ENCODE peak calls at places on chromosomes 12 and 14, in six cellular contexts. R, X, L, T, B and C are unnamed samples.

GRCh38 chr14:100691395-100692025 is 35.2 kb upstream of the DLK1 start:
- DNase-seq in X (no peak), T (no peak), B (peak), R (no peak), L (no peak), C (no peak)

GRCh38 chr12:989751-990278 is 1.2 kb upstream of the ERC1 start:
- DNase-seq in B (no peak), R (no peak), L (no peak), T (no peak), X (peak), C (peak)

GRCh38 chr12:106131671-106132070 is 7.1 kb downstream of the NUAK1 start:
- DNase-seq in R (no peak), B (no peak), T (no peak), X (no peak), L (no peak), C (peak)

GRCh38 chr12:18296201-18296908 is 35.0 kb downstream of the PIK3C2G start:
- DNase-seq in B (no peak), L (no peak), T (no peak), X (peak), R (no peak), C (peak)

GRCh38 chr12:9256341-9256740 is 48.1 kb upstream of the PZP start:
- DNase-seq in L (no peak), X (no peak), B (no peak), T (no peak), R (no peak), C (no peak)

GRCh38 chr14:101705733-101706508 is 55.6 kb upstream of the PPP2R5C start:
- DNase-seq in T (peak), R (peak), B (peak), X (peak), L (peak), C (no peak)

GRCh38 chr12:121719926-121720414 is 7.4 kb downstream of the TMEM120B start:
- DNase-seq in B (no peak), X (peak), R (no peak), T (no peak), L (no peak), C (peak)

GRCh38 chr14:104238424-104239184 is 100.2 kb downstream of the KIF26A start:
- DNase-seq in L (no peak), R (no peak), T (no peak), B (peak), X (no peak), C (no peak)

GRCh38 chr12:13250416-13250815 is 53.9 kb downstream of the EMP1 start:
- DNase-seq in T (no peak), B (no peak), L (no peak), R (no peak), X (peak), C (peak)

GRCh38 chr14:24368562-24369252 is 723 bp downstream of the NFATC4 start:
- DNase-seq in X (peak), T (no peak), L (no peak), R (peak), B (peak), C (peak)

GRCh38 chr14:94051115-94051514 is 25.0 kb downstream of the OTUB2 start:
- DNase-seq in L (no peak), B (peak), X (peak), R (no peak), T (no peak), C (peak)

GRCh38 chr12:18923721-18924120 is 185.8 kb downstream of the CAPZA3 start:
- DNase-seq in L (no peak), X (no peak), R (no peak), B (no peak), T (no peak), C (no peak)

GRCh38 chr12:52411806-52412205 is 5.7 kb upstream of the KRT82 start:
- DNase-seq in X (no peak), R (no peak), T (no peak), L (no peak), B (no peak), C (no peak)

GRCh38 chr12:63302941-63303536 is 152.0 kb upstream of the AVPR1A start:
- DNase-seq in T (no peak), R (no peak), X (no peak), L (no peak), B (no peak), C (no peak)

GRCh38 chr12:89064151-89064550 is 288.1 kb downstream of the DUSP6 start:
- DNase-seq in L (no peak), R (no peak), T (no peak), X (no peak), B (no peak), C (no peak)

GRCh38 chr14:75025082-75025481 is 22.4 kb downstream of the EIF2B2 start:
- DNase-seq in T (no peak), X (peak), L (no peak), B (no peak), R (no peak), C (peak)

GRCh38 chr14:85054178-85054577 is 475.8 kb upstream of the FLRT2 start:
- DNase-seq in B (no peak), T (no peak), X (no peak), L (no peak), R (no peak), C (no peak)

GRCh38 chr12:109193896-109194295 is 77.5 kb downstream of the ACACB start:
- DNase-seq in X (no peak), L (no peak), T (no peak), B (no peak), R (no peak), C (no peak)

GRCh38 chr14:75277796-75278421 is 719 bp upstream of the FOS start:
- DNase-seq in T (no peak), X (no peak), B (no peak), L (no peak), R (peak), C (no peak)

GRCh38 chr12:51926718-51927117 is 19.4 kb downstream of the ACVRL1 start:
- DNase-seq in R (peak), L (peak), B (no peak), X (no peak), T (no peak), C (no peak)

GRCh38 chr12:122499991-122500684 is 594 bp downstream of the ZCCHC8 start:
- DNase-seq in R (peak), X (peak), T (peak), L (no peak), B (peak), C (peak)

GRCh38 chr14:69571879-69572633 is 2.6 kb downstream of the CCDC177 start:
- DNase-seq in B (no peak), T (no peak), X (no peak), L (no peak), R (no peak), C (peak)

GRCh38 chr12:62562892-62563291 is 96.3 kb downstream of the MON2 start:
- DNase-seq in X (peak), L (no peak), B (no peak), T (no peak), R (no peak), C (peak)

GRCh38 chr12:39230086-39230485 is 212.8 kb downstream of the KIF21A start:
- DNase-seq in L (no peak), T (no peak), R (no peak), X (no peak), B (no peak), C (no peak)

GRCh38 chr14:73743431-73743931 is 29.3 kb upstream of the PNMA1 start:
- DNase-seq in L (no peak), B (peak), R (peak), T (peak), X (no peak), C (no peak)

GRCh38 chr12:110741795-110742717 is 635 bp downstream of the PPP1CC start:
- DNase-seq in X (peak), L (no peak), T (no peak), B (no peak), R (no peak), C (peak)

GRCh38 chr14:93923586-93923985 is 3.6 kb upstream of the FAM181A start:
- DNase-seq in L (no peak), R (no peak), B (no peak), X (no peak), T (no peak), C (no peak)

GRCh38 chr12:37547611-37548010 is 769.0 kb upstream of the ALG10B start:
- DNase-seq in X (no peak), L (no peak), B (no peak), T (no peak), R (no peak), C (no peak)

GRCh38 chr14:74583689-74584434 is 28.2 kb downstream of the LTBP2 start:
- DNase-seq in T (no peak), R (no peak), B (no peak), X (peak), L (no peak), C (peak)

GRCh38 chr14:30252800-30253425 is 306.0 kb upstream of the G2E3 start:
- DNase-seq in T (no peak), B (no peak), R (no peak), X (no peak), L (no peak), C (no peak)

GRCh38 chr12:41188058-41188840 is at the start of gene PDZRN4:
- DNase-seq in R (no peak), L (no peak), T (no peak), B (peak), X (no peak), C (peak)

GRCh38 chr14:69441948-69442347 is 42.6 kb upstream of the PLEKHD1 start:
- DNase-seq in X (no peak), L (no peak), T (no peak), R (no peak), B (no peak), C (peak)

GRCh38 chr12:91704446-91704845 is 441.2 kb downstream of the BTG1 start:
- DNase-seq in X (peak), T (no peak), R (no peak), L (no peak), B (no peak), C (no peak)

GRCh38 chr14:21978184-21978998 is 304.8 kb upstream of the OR4E1 start:
- DNase-seq in B (no peak), T (peak), X (peak), R (peak), L (peak), C (peak)

GRCh38 chr14:29783556-29783955 is 144.1 kb downstream of the PRKD1 start:
- DNase-seq in X (no peak), R (no peak), L (no peak), T (no peak), B (no peak), C (no peak)

GRCh38 chr14:102013669-102014200 is 49.4 kb downstream of the DYNC1H1 start:
- DNase-seq in L (no peak), T (no peak), B (no peak), R (no peak), X (no peak), C (no peak)

GRCh38 chr14:33056213-33056612 is 117.5 kb downstream of the NPAS3 start:
- DNase-seq in T (no peak), X (no peak), B (no peak), R (no peak), L (no peak), C (no peak)